ENCODE peak calls at places on chromosomes 6 and 20, in seven cellular contexts. J is CD8-positive, alpha-beta T cell; M is Peyer's patch; E is dorsolateral prefrontal cortex; W is fibroblast of pulmonary artery; X is MM.1S; C is cardiac fibroblast. T is an unnamed sample.

GRCh38 chr6:110360671-110361070 is 2.5 kb upstream of the METTL24 start:
- DNase-seq in E (no peak), W (no peak), X (no peak), C (no peak), M (no peak), J (no peak), T (no peak)

GRCh38 chr20:1333462-1334369 is 4.8 kb upstream of the SDCBP2 start:
- DNase-seq in E (no peak), W (no peak), C (no peak), X (no peak), J (peak), M (peak), T (no peak)

GRCh38 chr20:33232486-33233072 is 3.2 kb upstream of the BPIFA1 start:
- DNase-seq in J (no peak), M (no peak), C (no peak), E (no peak), W (no peak), X (no peak), T (no peak)

GRCh38 chr20:45282700-45283528 is 23.7 kb upstream of the RBPJL start:
- DNase-seq in C (no peak), W (no peak), M (no peak), E (no peak), X (no peak), J (no peak), T (no peak)

GRCh38 chr6:29633532-29633901 is 534 bp upstream of the GABBR1 start:
- DNase-seq in X (no peak), W (no peak), J (no peak), M (no peak), E (no peak), C (no peak), T (no peak)

GRCh38 chr6:11241793-11242201 is 9.3 kb upstream of the NEDD9 start:
- DNase-seq in X (no peak), W (peak), J (no peak), E (peak), M (no peak), C (peak), T (peak)

GRCh38 chr20:44714701-44715494 is at the start of gene CCN5:
- DNase-seq in E (peak), X (no peak), C (peak), M (peak), W (peak), J (no peak), T (peak)

GRCh38 chr20:35306931-35307517 is 14.8 kb upstream of the FAM83C start:
- DNase-seq in M (peak), X (peak), E (peak), W (peak), C (peak), J (no peak), T (peak)

GRCh38 chr6:168385858-168386735 is 54.9 kb upstream of the SMOC2 start:
- DNase-seq in W (no peak), C (no peak), M (no peak), J (no peak), X (no peak), E (no peak), T (no peak)

GRCh38 chr20:10665791-10666190 is 8.0 kb downstream of the JAG1 start:
- DNase-seq in X (no peak), J (no peak), M (no peak), C (peak), W (peak), E (no peak), T (no peak)

GRCh38 chr20:2386516-2387179 is 5.9 kb downstream of the TGM6 start:
- DNase-seq in W (peak), E (no peak), C (peak), X (no peak), M (no peak), J (no peak), T (peak)

GRCh38 chr6:15551798-15552197 is 111.0 kb downstream of the DTNBP1 start:
- DNase-seq in W (peak), M (peak), C (peak), X (no peak), J (no peak), E (no peak), T (peak)

GRCh38 chr6:112640895-112641294 is 293.8 kb downstream of the RFPL4B start:
- DNase-seq in M (no peak), W (peak), J (no peak), C (no peak), E (no peak), X (no peak), T (peak)
- H3K4me3 ChIP-seq in M (no peak), W (no peak), J (no peak), C (no peak), E (no peak), X (no peak), T (no peak)

DNA sequence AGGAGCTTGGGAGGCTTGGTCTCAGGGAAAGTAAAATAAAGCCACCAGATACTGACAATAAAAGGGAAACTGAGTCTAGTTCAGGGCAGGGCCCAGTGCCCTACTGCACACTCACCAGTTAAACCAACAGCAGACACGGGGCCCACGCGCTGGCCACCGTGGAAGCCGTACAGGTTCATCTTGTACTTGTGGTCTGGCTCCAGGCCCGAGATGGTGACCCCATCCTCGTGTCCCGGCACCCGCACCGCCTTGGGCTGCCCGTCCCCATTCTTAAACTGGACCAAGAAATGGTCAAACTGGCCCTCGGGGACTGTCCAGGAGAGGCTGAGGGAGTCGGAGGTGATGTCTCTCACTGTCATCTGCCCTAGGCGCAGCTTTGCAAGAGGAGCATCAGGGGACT is 26.5 kb downstream of the CYP21A2 start:
- DNase-seq in E (no peak), J (no peak), C (no peak), X (no peak), W (no peak), M (no peak), T (no peak)
- TF ChIP-seq CTCF in E (no peak), J (no peak), C (no peak), X (no peak), W (no peak), M (no peak), T (no peak)

GRCh38 chr6:144283781-144284473 is 1.2 kb upstream of the UTRN start:
- DNase-seq in M (no peak), J (no peak), E (no peak), C (peak), X (no peak), W (peak), T (peak)
- H3K4me3 ChIP-seq in M (peak), J (peak), E (peak), C (peak), X (peak), W (peak), T (peak)

GRCh38 chr6:34469499-34469898 is 3.6 kb downstream of the PACSIN1 start:
- DNase-seq in C (no peak), X (no peak), E (no peak), M (no peak), W (no peak), J (no peak), T (no peak)
- TF ChIP-seq CTCF in C (no peak), X (no peak), E (no peak), M (no peak), W (no peak), J (no peak), T (no peak)

GRCh38 chr6:164010446-164011071 is 596.0 kb downstream of the QKI start:
- DNase-seq in W (peak), E (peak), X (no peak), C (peak), M (no peak), J (no peak), T (no peak)
- H3K4me3 ChIP-seq in W (no peak), E (no peak), X (no peak), C (no peak), M (no peak), J (no peak), T (no peak)

GRCh38 chr6:114344216-114344970 is 1.6 kb upstream of the HS3ST5 start:
- DNase-seq in X (peak), M (no peak), J (no peak), W (no peak), C (no peak), E (no peak), T (no peak)

GRCh38 chr6:114343782-114344144 is 940 bp upstream of the HS3ST5 start:
- DNase-seq in W (no peak), C (no peak), M (no peak), X (no peak), J (no peak), E (no peak), T (no peak)

GRCh38 chr6:114344971-114345274 is 2.1 kb upstream of the HS3ST5 start:
- DNase-seq in M (no peak), W (no peak), C (no peak), E (no peak), X (no peak), J (no peak), T (no peak)

GRCh38 chr6:114342086-114342825 is 567 bp downstream of the HS3ST5 start:
- DNase-seq in C (no peak), W (no peak), J (no peak), E (peak), M (no peak), X (peak), T (no peak)

GRCh38 chr6:114342826-114343781 is at the start of gene HS3ST5:
- DNase-seq in J (no peak), M (no peak), C (peak), W (peak), X (peak), E (peak), T (no peak)
- TF ChIP-seq CTCF in J (no peak), M (no peak), C (no peak), W (peak), X (peak), E (peak), T (peak)

DNA sequence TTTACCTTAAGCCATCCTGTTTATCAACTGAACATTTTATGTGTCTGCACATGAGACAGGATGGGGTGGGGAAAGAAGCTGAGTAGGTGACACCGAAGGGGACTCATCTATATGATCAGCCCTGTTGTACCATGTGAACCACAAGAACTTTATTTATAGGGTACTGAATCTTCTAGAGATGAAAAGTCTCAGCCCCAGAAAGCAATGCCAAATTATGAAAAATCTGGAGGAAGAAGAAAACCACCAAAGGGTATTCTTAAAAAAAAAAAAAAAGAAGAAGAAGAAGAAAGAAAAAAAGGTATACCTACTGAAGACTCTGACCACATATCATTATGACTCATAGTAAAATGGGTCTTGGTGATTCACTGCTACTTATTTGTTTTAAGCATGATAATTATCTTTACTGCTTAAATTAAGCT is 39.8 kb upstream of the HBS1L start:
- DNase-seq in X (no peak), J (peak), M (no peak), E (no peak), C (no peak), W (no peak), T (no peak)
- H3K4me3 ChIP-seq in X (no peak), J (no peak), M (no peak), E (no peak), C (no peak), W (no peak), T (no peak)

T was measured in astrocyte of the spinal cord.